ENCODE peak calls at places on chromosomes 7 and 10, in seven cellular contexts. P is breast epithelium, F is SK-N-SH, D is prostate gland, W is HepG2, X is upper lobe of left lung, U is GM23338. N is an unnamed sample.

GRCh38 chr10:36703179-36703578 is 422.2 kb upstream of the ANKRD30A start:
- DNase-seq in F (no peak), U (no peak), W (no peak), D (no peak), X (no peak), P (no peak), N (no peak)

GRCh38 chr10:113463777-113464176 is 89.1 kb upstream of the HABP2 start:
- DNase-seq in W (peak; percentile 5), U (no peak), P (no peak), D (no peak), X (no peak), F (peak; percentile 42), N (no peak)

GRCh38 chr7:102431617-102432298 is 1.6 kb upstream of the ORAI2 start:
- DNase-seq in P (no peak), D (peak; percentile 58), X (no peak), U (no peak), W (peak; percentile 29), F (no peak), N (peak; percentile 66)

GRCh38 chr10:131577786-131578471 is 266.4 kb upstream of the TCERG1L start:
- DNase-seq in W (no peak), D (no peak), P (peak; percentile 30), F (no peak), X (no peak), U (no peak), N (no peak)

GRCh38 chr10:84850826-84851225 is 522.4 kb downstream of the CCSER2 start:
- DNase-seq in D (no peak), U (no peak), W (no peak), X (no peak), F (no peak), P (no peak), N (no peak)

GRCh38 chr10:122879339-122880273 is at the start of gene FAM24B:
- DNase-seq in X (peak; percentile 95), U (peak; percentile 98), D (peak; percentile 94), W (peak; percentile 93), F (peak; percentile 94), P (peak; percentile 81), N (peak; percentile 95)

GRCh38 chr10:28798428-28798955 is 121.2 kb downstream of the BAMBI start:
- DNase-seq in W (no peak), U (no peak), X (no peak), D (no peak), P (no peak), F (no peak), N (no peak)

GRCh38 chr7:54069843-54070242 is 472.3 kb upstream of the VSTM2A start:
- DNase-seq in P (no peak), D (no peak), F (no peak), U (no peak), W (no peak), X (no peak), N (no peak)

GRCh38 chr10:102994551-102995295 is 76.6 kb downstream of the CNNM2 start:
- DNase-seq in X (no peak), U (no peak), P (no peak), W (no peak), F (no peak), D (no peak), N (no peak)

GRCh38 chr7:64872351-64872750 is 30.7 kb upstream of the ZNF273 start:
- DNase-seq in P (no peak), U (no peak), F (no peak), X (peak; percentile 59), D (no peak), W (no peak), N (no peak)

GRCh38 chr10:81963606-81964005 is 88.6 kb downstream of the NRG3 start:
- DNase-seq in P (no peak), X (no peak), W (no peak), D (no peak), F (no peak), U (no peak), N (no peak)

GRCh38 chr7:32942783-32943653 is 14.2 kb upstream of the FKBP9 start:
- DNase-seq in D (peak; percentile 67), F (peak; percentile 99), W (peak; percentile 59), X (peak; percentile 96), P (peak; percentile 71), U (peak; percentile 87), N (peak; percentile 86)

GRCh38 chr10:63436225-63436624 is 29.6 kb downstream of the JMJD1C start:
- DNase-seq in W (no peak), U (no peak), X (no peak), P (no peak), F (no peak), D (no peak), N (no peak)
- H3K27me3 ChIP-seq in W (no peaks in the 10 kb centered on the region), U (no peaks in the 10 kb centered on the region), X (no peaks in the 10 kb centered on the region), P (no peaks in the 10 kb centered on the region), F (no peaks in the 10 kb centered on the region), D (no peaks in the 10 kb centered on the region), N (no peaks in the 10 kb centered on the region)

GRCh38 chr7:25781704-25782103 is 370.3 kb upstream of the NFE2L3 start:
- DNase-seq in D (no peak), F (no peak), W (no peak), X (no peak), U (no peak), P (no peak), N (no peak)
- TF ChIP-seq POLR2AphosphoS5 in D (no peak), F (no peak), W (no peak), X (no peak), U (no peak), P (no peak), N (no peak)

GRCh38 chr10:48834189-48834965 is 105.3 kb downstream of the LRRC18 start:
- DNase-seq in U (no peak), W (no peak), X (no peak), P (no peak), D (no peak), F (no peak), N (no peak)

GRCh38 chr10:48833674-48834073 is 106.0 kb downstream of the LRRC18 start:
- DNase-seq in X (no peak), P (no peak), U (no peak), D (no peak), W (no peak), F (no peak), N (no peak)

GRCh38 chr10:48839809-48840679 is 99.6 kb downstream of the LRRC18 start:
- DNase-seq in X (no peak), D (no peak), F (no peak), U (no peak), P (no peak), W (no peak), N (no peak)

GRCh38 chr10:48838830-48839229 is 100.8 kb downstream of the LRRC18 start:
- DNase-seq in D (no peak), F (no peak), U (peak; percentile 2), P (no peak), W (no peak), X (no peak), N (no peak)

GRCh38 chr10:48836605-48837004 is 103.0 kb downstream of the LRRC18 start:
- DNase-seq in D (no peak), U (no peak), W (no peak), F (no peak), P (no peak), X (no peak), N (no peak)
- H3K27me3 ChIP-seq in D (no peaks in the 10 kb centered on the region), U (no peaks in the 10 kb centered on the region), W (peaks cover 3% of the 10 kb centered on the region), F (no peaks in the 10 kb centered on the region), P (no peaks in the 10 kb centered on the region), X (no peaks in the 10 kb centered on the region), N (no peaks in the 10 kb centered on the region)

GRCh38 chr10:70903262-70903921 is 15.0 kb upstream of the PCBD1 start:
- DNase-seq in P (peak; percentile 72), F (peak; percentile 85), W (peak; percentile 23), X (peak; percentile 48), U (peak; percentile 82), D (peak; percentile 46), N (peak; percentile 56)
- TF ChIP-seq POLR2AphosphoS5 in P (no peak), F (no peak), W (no peak), X (no peak), U (no peak), D (peak; percentile 12), N (no peak)

GRCh38 chr10:22679608-22680007 is 34.8 kb downstream of the PIP4K2A start:
- DNase-seq in U (no peak), W (no peak), X (no peak), D (no peak), P (no peak), F (no peak), N (no peak)
- H3K27me3 ChIP-seq in U (no peaks in the 10 kb centered on the region), W (no peaks in the 10 kb centered on the region), X (no peaks in the 10 kb centered on the region), D (no peaks in the 10 kb centered on the region), P (no peaks in the 10 kb centered on the region), F (no peaks in the 10 kb centered on the region), N (no peaks in the 10 kb centered on the region)

DNA sequence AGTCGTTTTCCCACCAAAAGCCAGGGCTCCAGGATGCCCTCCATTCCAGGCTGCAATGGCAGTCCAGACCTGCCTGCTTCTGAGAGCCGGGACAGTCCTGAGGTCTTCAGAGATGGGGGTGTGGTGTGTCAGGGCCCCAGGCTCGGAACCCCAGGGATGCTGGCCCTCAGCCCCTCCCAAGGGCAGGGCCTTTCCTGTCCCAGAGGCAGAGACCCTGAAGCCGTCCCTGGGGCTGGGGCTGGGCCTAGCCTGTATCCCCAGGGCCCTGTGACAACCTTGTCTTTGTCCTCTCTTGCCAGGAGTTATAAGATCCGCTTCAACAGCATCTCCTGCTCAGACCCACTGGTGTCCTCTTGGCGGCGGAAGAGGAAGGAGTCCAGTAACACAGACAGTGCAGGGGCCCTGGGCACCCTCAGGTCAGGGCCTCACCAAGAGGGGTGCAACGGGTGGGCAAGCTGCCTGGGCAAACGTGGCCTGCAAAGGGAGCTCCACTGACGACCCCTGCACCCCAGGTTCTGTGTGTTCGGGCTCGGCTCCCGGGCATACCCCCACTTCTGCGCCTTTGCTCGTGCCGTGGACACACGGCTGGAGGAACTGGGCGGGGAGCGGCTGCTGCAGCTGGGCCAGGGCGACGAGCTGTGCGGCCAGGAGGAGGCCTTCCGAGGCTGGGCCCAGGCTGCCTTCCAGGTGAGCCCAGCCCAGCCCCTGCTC is 15.9 kb downstream of the NOS3 start:
- DNase-seq in W (no peak), P (no peak), U (no peak), F (no peak), D (no peak), X (no peak), N (no peak)
- TF ChIP-seq POLR2AphosphoS5 in W (no peak), P (no peak), U (no peak), F (no peak), D (no peak), X (no peak), N (no peak)

DNA sequence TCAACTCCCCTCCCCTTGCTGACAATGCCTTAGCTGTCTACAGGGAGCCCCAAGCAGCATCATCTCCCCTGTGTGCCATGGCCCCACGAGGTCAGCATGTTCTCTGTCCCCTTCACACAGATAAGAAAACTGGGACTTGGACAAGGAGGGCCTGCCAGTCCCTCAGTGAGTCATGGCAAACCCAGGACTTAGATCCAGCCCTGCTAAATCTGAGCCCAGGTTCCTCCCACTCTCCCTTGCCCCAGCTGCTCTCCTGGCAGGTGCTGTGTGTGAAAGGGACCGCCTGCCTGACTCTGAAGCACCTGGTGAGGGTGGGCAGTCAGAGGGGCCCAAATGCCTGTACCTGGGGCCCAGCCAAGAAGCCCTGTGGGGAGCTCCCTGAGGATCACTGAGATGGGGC is 7.4 kb downstream of the CRHR2 start:
- DNase-seq in F (no peak), X (no peak), U (no peak), P (no peak), D (no peak), W (no peak), N (no peak)
- H3K27me3 ChIP-seq in F (peaks cover 24% of the 10 kb centered on the region), X (no peaks in the 10 kb centered on the region), U (peaks cover 15% of the 10 kb centered on the region), P (peaks cover under 1% of the 10 kb centered on the region), D (no peaks in the 10 kb centered on the region), W (peaks cover 17% of the 10 kb centered on the region), N (peaks cover 31% of the 10 kb centered on the region)